ENCODE peak calls at places on chromosome 21, in nine cellular contexts. One of them, this sample, is unnamed. For H3K4me1, the result is how much of the 10 kb centered on the place peaks cover.

GRCh38 chr21:15533618-15534017 is 196.2 kb upstream of the USP25 start:
- ATAC-seq in thoracic aorta: no peak
- ATAC-seq in right lobe of liver: no peak
- ATAC-seq in A549: no peak
- ATAC-seq in mucosa of descending colon: no peak
- ATAC-seq in heart right ventricle: no peak
- ATAC-seq in HepG2: no peak
- ATAC-seq in pancreas: no peak
- ATAC-seq in RWPE2: no peak
- ATAC-seq in this sample: no peak

GRCh38 chr21:38777521-38777920 is 28.2 kb upstream of the ETS2 start:
- ATAC-seq in mucosa of descending colon: no peak
- ATAC-seq in right lobe of liver: no peak
- ATAC-seq in HepG2: no peak
- ATAC-seq in RWPE2: no peak
- ATAC-seq in thoracic aorta: no peak
- ATAC-seq in pancreas: no peak
- ATAC-seq in A549: no peak
- ATAC-seq in heart right ventricle: no peak
- ATAC-seq in this sample: no peak

GRCh38 chr21:24200052-24200451 is 1407.2 kb downstream of the MRPL39 start:
- ATAC-seq in A549: no peak
- ATAC-seq in thoracic aorta: no peak
- ATAC-seq in mucosa of descending colon: no peak
- ATAC-seq in HepG2: no peak
- ATAC-seq in right lobe of liver: no peak
- ATAC-seq in heart right ventricle: no peak
- ATAC-seq in pancreas: no peak
- ATAC-seq in RWPE2: no peak
- ATAC-seq in this sample: no peak

GRCh38 chr21:36839123-36839522 is 127.3 kb downstream of the HLCS start:
- ATAC-seq in RWPE2: no peak
- ATAC-seq in right lobe of liver: peak
- ATAC-seq in heart right ventricle: no peak
- ATAC-seq in HepG2: no peak
- ATAC-seq in pancreas: peak
- ATAC-seq in thoracic aorta: no peak
- ATAC-seq in mucosa of descending colon: no peak
- ATAC-seq in A549: no peak
- ATAC-seq in this sample: no peak

GRCh38 chr21:15327637-15328265 is 263.0 kb upstream of the NRIP1 start:
- ATAC-seq in RWPE2: no peak
- ATAC-seq in thoracic aorta: no peak
- ATAC-seq in heart right ventricle: no peak
- ATAC-seq in HepG2: peak
- ATAC-seq in right lobe of liver: peak
- ATAC-seq in pancreas: no peak
- ATAC-seq in A549: no peak
- ATAC-seq in mucosa of descending colon: no peak
- ATAC-seq in this sample: no peak

GRCh38 chr21:38788275-38788911 is 17.3 kb upstream of the ETS2 start:
- ATAC-seq in pancreas: no peak
- ATAC-seq in HepG2: peak
- ATAC-seq in RWPE2: no peak
- ATAC-seq in thoracic aorta: no peak
- ATAC-seq in A549: peak
- ATAC-seq in right lobe of liver: no peak
- ATAC-seq in mucosa of descending colon: no peak
- ATAC-seq in heart right ventricle: no peak
- ATAC-seq in this sample: no peak

GRCh38 chr21:26425576-26425975 is 147.5 kb downstream of the CYYR1 start:
- ATAC-seq in pancreas: no peak
- ATAC-seq in right lobe of liver: no peak
- ATAC-seq in mucosa of descending colon: no peak
- ATAC-seq in RWPE2: no peak
- ATAC-seq in thoracic aorta: no peak
- ATAC-seq in HepG2: no peak
- ATAC-seq in A549: no peak
- ATAC-seq in heart right ventricle: no peak
- ATAC-seq in this sample: no peak

GRCh38 chr21:27779604-27780003 is 812.7 kb upstream of the ADAMTS5 start:
- ATAC-seq in HepG2: no peak
- ATAC-seq in RWPE2: no peak
- ATAC-seq in heart right ventricle: no peak
- ATAC-seq in mucosa of descending colon: peak
- ATAC-seq in A549: no peak
- ATAC-seq in right lobe of liver: no peak
- ATAC-seq in thoracic aorta: no peak
- ATAC-seq in pancreas: no peak
- ATAC-seq in this sample: no peak

GRCh38 chr21:15003463-15004135 is 61.2 kb downstream of the NRIP1 start:
- ATAC-seq in right lobe of liver: no peak
- ATAC-seq in thoracic aorta: no peak
- ATAC-seq in HepG2: no peak
- ATAC-seq in RWPE2: no peak
- ATAC-seq in A549: no peak
- ATAC-seq in mucosa of descending colon: no peak
- ATAC-seq in pancreas: no peak
- ATAC-seq in heart right ventricle: peak
- ATAC-seq in this sample: no peak

GRCh38 chr21:27190601-27191000 is 223.7 kb upstream of the ADAMTS5 start:
- ATAC-seq in heart right ventricle: no peak
- ATAC-seq in HepG2: no peak
- ATAC-seq in RWPE2: no peak
- ATAC-seq in right lobe of liver: no peak
- ATAC-seq in mucosa of descending colon: no peak
- ATAC-seq in pancreas: no peak
- ATAC-seq in thoracic aorta: no peak
- ATAC-seq in A549: no peak
- ATAC-seq in this sample: no peak

GRCh38 chr21:38756746-38757145 is 49.0 kb upstream of the ETS2 start:
- ATAC-seq in pancreas: no peak
- ATAC-seq in heart right ventricle: peak
- ATAC-seq in mucosa of descending colon: no peak
- ATAC-seq in RWPE2: peak
- ATAC-seq in thoracic aorta: no peak
- ATAC-seq in right lobe of liver: no peak
- ATAC-seq in HepG2: no peak
- ATAC-seq in A549: peak
- ATAC-seq in this sample: no peak

GRCh38 chr21:46038341-46038829 is 56.8 kb downstream of the COL6A1 start:
- ATAC-seq in pancreas: no peak
- ATAC-seq in thoracic aorta: no peak
- ATAC-seq in mucosa of descending colon: no peak
- ATAC-seq in A549: no peak
- ATAC-seq in HepG2: no peak
- ATAC-seq in heart right ventricle: peak
- ATAC-seq in right lobe of liver: no peak
- ATAC-seq in RWPE2: no peak
- ATAC-seq in this sample: peak

GRCh38 chr21:33414926-33415325 is 11.7 kb downstream of the IFNGR2 start:
- ATAC-seq in RWPE2: no peak
- ATAC-seq in A549: no peak
- ATAC-seq in mucosa of descending colon: no peak
- ATAC-seq in pancreas: no peak
- ATAC-seq in HepG2: no peak
- ATAC-seq in right lobe of liver: no peak
- ATAC-seq in thoracic aorta: no peak
- ATAC-seq in heart right ventricle: no peak
- ATAC-seq in this sample: no peak

GRCh38 chr21:8992731-8993174 is 1528.6 kb upstream of the TPTE start:
- ATAC-seq in right lobe of liver: peak
- ATAC-seq in heart right ventricle: peak
- ATAC-seq in mucosa of descending colon: peak
- ATAC-seq in pancreas: peak
- ATAC-seq in A549: peak
- ATAC-seq in RWPE2: no peak
- ATAC-seq in HepG2: peak
- ATAC-seq in thoracic aorta: no peak
- ATAC-seq in this sample: peak

GRCh38 chr21:39153842-39154241 is 29.4 kb downstream of the PSMG1 start:
- ATAC-seq in pancreas: no peak
- ATAC-seq in thoracic aorta: no peak
- ATAC-seq in right lobe of liver: no peak
- ATAC-seq in mucosa of descending colon: no peak
- ATAC-seq in HepG2: no peak
- ATAC-seq in RWPE2: peak
- ATAC-seq in heart right ventricle: no peak
- ATAC-seq in A549: no peak
- ATAC-seq in this sample: no peak

GRCh38 chr21:28063241-28063640 is 929.4 kb downstream of the LTN1 start:
- ATAC-seq in A549: no peak
- ATAC-seq in heart right ventricle: no peak
- ATAC-seq in mucosa of descending colon: no peak
- ATAC-seq in HepG2: no peak
- ATAC-seq in pancreas: no peak
- ATAC-seq in thoracic aorta: no peak
- ATAC-seq in right lobe of liver: no peak
- ATAC-seq in RWPE2: no peak
- ATAC-seq in this sample: no peak

GRCh38 chr21:27466175-27466574 is 499.3 kb upstream of the ADAMTS5 start:
- ATAC-seq in RWPE2: no peak
- ATAC-seq in thoracic aorta: no peak
- ATAC-seq in heart right ventricle: no peak
- ATAC-seq in A549: no peak
- ATAC-seq in right lobe of liver: no peak
- ATAC-seq in mucosa of descending colon: no peak
- ATAC-seq in HepG2: no peak
- ATAC-seq in pancreas: no peak
- ATAC-seq in this sample: no peak

GRCh38 chr21:38804617-38805281 is 980 bp upstream of the ETS2 start:
- ATAC-seq in RWPE2: peak
- ATAC-seq in pancreas: peak
- ATAC-seq in HepG2: peak
- ATAC-seq in mucosa of descending colon: peak
- ATAC-seq in right lobe of liver: peak
- ATAC-seq in A549: peak
- ATAC-seq in thoracic aorta: peak
- ATAC-seq in heart right ventricle: peak
- ATAC-seq in this sample: peak

GRCh38 chr21:37219766-37220432 is 47.2 kb downstream of the VPS26C start:
- ATAC-seq in RWPE2: no peak
- ATAC-seq in thoracic aorta: no peak
- ATAC-seq in right lobe of liver: no peak
- ATAC-seq in A549: no peak
- ATAC-seq in HepG2: no peak
- ATAC-seq in pancreas: no peak
- ATAC-seq in mucosa of descending colon: no peak
- ATAC-seq in heart right ventricle: no peak
- ATAC-seq in this sample: no peak

GRCh38 chr21:16965424-16965823 is 547.4 kb upstream of the CXADR start:
- ATAC-seq in mucosa of descending colon: no peak
- ATAC-seq in pancreas: no peak
- ATAC-seq in thoracic aorta: no peak
- ATAC-seq in heart right ventricle: no peak
- ATAC-seq in right lobe of liver: no peak
- ATAC-seq in RWPE2: no peak
- ATAC-seq in A549: no peak
- ATAC-seq in HepG2: no peak
- ATAC-seq in this sample: no peak

DNA sequence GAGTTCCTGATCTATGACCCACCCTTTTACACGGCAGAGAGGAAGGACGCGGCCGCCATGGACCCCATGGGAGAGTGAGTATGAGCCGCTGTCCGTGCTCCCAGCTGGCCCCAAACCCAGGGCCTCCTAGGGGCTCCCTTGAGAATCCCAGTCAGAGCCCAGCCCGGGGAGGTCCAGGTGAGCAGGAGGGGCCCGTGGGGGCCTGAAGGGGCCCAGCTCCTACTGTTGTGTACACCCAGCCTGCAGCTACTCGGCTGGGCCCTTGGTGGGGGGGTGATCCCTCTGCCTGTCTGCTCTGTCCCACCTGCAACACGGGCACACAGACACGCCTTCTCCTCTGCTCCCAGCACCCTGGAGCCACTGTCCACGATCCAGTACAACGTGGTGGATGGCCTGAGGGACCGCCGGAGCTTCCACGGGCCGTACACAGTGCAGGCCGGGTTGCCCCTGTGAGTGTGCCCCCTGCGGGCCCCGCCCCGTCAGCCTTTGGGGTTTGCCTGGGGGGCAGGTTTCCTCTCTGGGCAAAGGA is 28.6 kb upstream of the LRRC3 start:
- ATAC-seq in RWPE2: no peak
- ATAC-seq in A549: no peak
- ATAC-seq in mucosa of descending colon: no peak
- ATAC-seq in heart right ventricle: no peak
- ATAC-seq in HepG2: peak
- ATAC-seq in right lobe of liver: no peak
- ATAC-seq in thoracic aorta: no peak
- ATAC-seq in pancreas: no peak
- ATAC-seq in this sample: no peak
- H3K4me1 ChIP-seq in RWPE2: under half
- H3K4me1 ChIP-seq in A549: under half
- H3K4me1 ChIP-seq in mucosa of descending colon: under half
- H3K4me1 ChIP-seq in heart right ventricle: under half
- H3K4me1 ChIP-seq in HepG2: under half
- H3K4me1 ChIP-seq in right lobe of liver: under half
- H3K4me1 ChIP-seq in thoracic aorta: under half
- H3K4me1 ChIP-seq in pancreas: under half
- H3K4me1 ChIP-seq in this sample: under half

GRCh38 chr21:32306021-32306780 is 7.5 kb downstream of the MRAP start:
- ATAC-seq in A549: peak
- ATAC-seq in HepG2: peak
- ATAC-seq in right lobe of liver: peak
- ATAC-seq in pancreas: no peak
- ATAC-seq in thoracic aorta: no peak
- ATAC-seq in RWPE2: peak
- ATAC-seq in mucosa of descending colon: no peak
- ATAC-seq in heart right ventricle: peak
- ATAC-seq in this sample: no peak
- TF ChIP-seq CTCF in A549: no peak
- TF ChIP-seq CTCF in HepG2: peak
- TF ChIP-seq CTCF in right lobe of liver: no peak
- TF ChIP-seq CTCF in pancreas: no peak
- TF ChIP-seq CTCF in thoracic aorta: no peak
- TF ChIP-seq CTCF in RWPE2: no peak
- TF ChIP-seq CTCF in mucosa of descending colon: no peak
- TF ChIP-seq CTCF in heart right ventricle: peak
- TF ChIP-seq CTCF in this sample: no peak

DNA sequence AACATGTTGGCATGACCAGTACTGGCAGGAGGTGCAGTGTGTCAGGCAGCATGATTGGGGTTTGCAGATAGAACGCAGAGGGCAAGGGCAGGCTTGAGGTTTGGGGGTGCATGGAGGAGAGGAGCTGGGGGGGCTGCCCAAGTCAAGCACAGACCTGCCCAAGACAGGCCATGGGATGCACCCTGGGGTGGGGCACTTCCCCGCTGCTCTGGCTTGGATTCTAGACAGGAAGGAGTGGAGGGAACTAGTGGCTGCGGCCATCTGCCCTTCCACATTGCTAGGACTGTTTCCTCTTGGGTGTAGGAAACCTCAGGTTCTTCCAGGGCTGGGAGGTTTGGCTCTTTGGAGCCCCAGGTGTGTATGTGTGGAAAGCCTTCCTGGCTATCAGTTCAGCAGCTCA is 3.0 kb downstream of the PDXK start:
- ATAC-seq in pancreas: no peak
- ATAC-seq in RWPE2: peak
- ATAC-seq in right lobe of liver: no peak
- ATAC-seq in A549: no peak
- ATAC-seq in thoracic aorta: no peak
- ATAC-seq in HepG2: no peak
- ATAC-seq in mucosa of descending colon: no peak
- ATAC-seq in heart right ventricle: no peak
- ATAC-seq in this sample: no peak
- H3K4me3 ChIP-seq in pancreas: peak
- H3K4me3 ChIP-seq in RWPE2: peak
- H3K4me3 ChIP-seq in right lobe of liver: no peak
- H3K4me3 ChIP-seq in A549: peak
- H3K4me3 ChIP-seq in thoracic aorta: peak
- H3K4me3 ChIP-seq in HepG2: peak
- H3K4me3 ChIP-seq in mucosa of descending colon: no peak
- H3K4me3 ChIP-seq in heart right ventricle: no peak
- H3K4me3 ChIP-seq in this sample: no peak

GRCh38 chr21:35204850-35205564 is 155.9 kb upstream of the RUNX1 start:
- ATAC-seq in right lobe of liver: peak
- ATAC-seq in RWPE2: no peak
- ATAC-seq in heart right ventricle: peak
- ATAC-seq in A549: no peak
- ATAC-seq in mucosa of descending colon: peak
- ATAC-seq in thoracic aorta: no peak
- ATAC-seq in pancreas: peak
- ATAC-seq in HepG2: peak
- ATAC-seq in this sample: peak
- H3K4me1 ChIP-seq in right lobe of liver: under half
- H3K4me1 ChIP-seq in RWPE2: under half
- H3K4me1 ChIP-seq in heart right ventricle: half or more
- H3K4me1 ChIP-seq in A549: under half
- H3K4me1 ChIP-seq in mucosa of descending colon: under half
- H3K4me1 ChIP-seq in thoracic aorta: half or more
- H3K4me1 ChIP-seq in pancreas: under half
- H3K4me1 ChIP-seq in HepG2: under half
- H3K4me1 ChIP-seq in this sample: under half